ENCODE peak calls at places on chromosomes 2 and 18, in seven cellular contexts. T is heart right ventricle; J is CD8-positive, alpha-beta T cell; U is WERI-Rb-1; H is adrenal gland; I is GM23338; B is lower lobe of right lung. C is an unnamed sample.

GRCh38 chr2:20667151-20667530 is 197 bp downstream of the GDF7 start:
- DNase-seq in T (no peak), J (no peak), U (no peak), H (no peak), I (no peak), B (no peak), C (no peak)

GRCh38 chr2:25373269-25373981 is 31.7 kb upstream of the DNMT3A start:
- DNase-seq in T (no peak), J (no peak), U (peak), H (peak), I (no peak), B (peak), C (no peak)

GRCh38 chr2:46164581-46165301 is 132.5 kb upstream of the EPAS1 start:
- DNase-seq in T (peak), J (no peak), U (peak), H (peak), I (no peak), B (no peak), C (peak)

GRCh38 chr2:197261808-197262226 is 48.8 kb downstream of the ANKRD44 start:
- DNase-seq in T (no peak), J (no peak), U (no peak), H (no peak), I (no peak), B (no peak), C (no peak)

GRCh38 chr2:44596537-44597320 is 235.0 kb downstream of the CAMKMT start:
- DNase-seq in T (no peak), J (no peak), U (no peak), H (no peak), I (no peak), B (no peak), C (no peak)

GRCh38 chr18:12113999-12114646 is 20.5 kb downstream of the ANKRD62 start:
- DNase-seq in T (no peak), J (no peak), U (no peak), H (no peak), I (no peak), B (no peak), C (no peak)

GRCh38 chr2:109457811-109458210 is 156.0 kb downstream of the SEPTIN10 start:
- DNase-seq in T (no peak), J (no peak), U (no peak), H (no peak), I (peak), B (no peak), C (peak)

GRCh38 chr2:18435425-18436037 is 124.9 kb downstream of the RDH14 start:
- DNase-seq in T (no peak), J (no peak), U (peak), H (no peak), I (peak), B (no peak), C (no peak)

GRCh38 chr18:39958876-39959275 is 1996.2 kb upstream of the PIK3C3 start:
- DNase-seq in T (no peak), J (no peak), U (no peak), H (no peak), I (no peak), B (no peak), C (no peak)

GRCh38 chr2:223529676-223530075 is 72.5 kb downstream of the SCG2 start:
- DNase-seq in T (no peak), J (no peak), U (no peak), H (no peak), I (no peak), B (no peak), C (no peak)

GRCh38 chr2:159009940-159010339 is 41.5 kb downstream of the TANC1 start:
- DNase-seq in T (no peak), J (no peak), U (no peak), H (no peak), I (no peak), B (no peak), C (no peak)

GRCh38 chr2:199570957-199571356 is 113.2 kb upstream of the SATB2 start:
- DNase-seq in T (no peak), J (no peak), U (no peak), H (no peak), I (peak), B (no peak), C (no peak)

GRCh38 chr2:135798762-135799161 is 38.2 kb downstream of the LCT start:
- DNase-seq in T (no peak), J (no peak), U (no peak), H (no peak), I (peak), B (no peak), C (no peak)
- H3K27ac ChIP-seq in T (no peak), J (no peak), U (no peak), H (no peak), I (no peak), B (no peak), C (no peak)

GRCh38 chr2:208568203-208568602 is 161.6 kb downstream of the PTH2R start:
- DNase-seq in T (no peak), J (no peak), U (no peak), H (no peak), I (no peak), B (no peak), C (no peak)

GRCh38 chr2:208571764-208572131 is 165.2 kb downstream of the PTH2R start:
- DNase-seq in T (no peak), J (no peak), U (no peak), H (no peak), I (no peak), B (no peak), C (no peak)

GRCh38 chr2:208573559-208573958 is 167.0 kb downstream of the PTH2R start:
- DNase-seq in T (no peak), J (no peak), U (no peak), H (no peak), I (no peak), B (no peak), C (no peak)

GRCh38 chr2:208570066-208570465 is 163.5 kb downstream of the PTH2R start:
- DNase-seq in T (no peak), J (no peak), U (no peak), H (no peak), I (no peak), B (no peak), C (no peak)

GRCh38 chr2:208570851-208571763 is 164.5 kb downstream of the PTH2R start:
- DNase-seq in T (no peak), J (no peak), U (no peak), H (no peak), I (peak), B (no peak), C (no peak)
- H3K4me3 ChIP-seq in T (no peak), J (no peak), U (no peak), H (no peak), I (no peak), B (no peak), C (no peak)

DNA sequence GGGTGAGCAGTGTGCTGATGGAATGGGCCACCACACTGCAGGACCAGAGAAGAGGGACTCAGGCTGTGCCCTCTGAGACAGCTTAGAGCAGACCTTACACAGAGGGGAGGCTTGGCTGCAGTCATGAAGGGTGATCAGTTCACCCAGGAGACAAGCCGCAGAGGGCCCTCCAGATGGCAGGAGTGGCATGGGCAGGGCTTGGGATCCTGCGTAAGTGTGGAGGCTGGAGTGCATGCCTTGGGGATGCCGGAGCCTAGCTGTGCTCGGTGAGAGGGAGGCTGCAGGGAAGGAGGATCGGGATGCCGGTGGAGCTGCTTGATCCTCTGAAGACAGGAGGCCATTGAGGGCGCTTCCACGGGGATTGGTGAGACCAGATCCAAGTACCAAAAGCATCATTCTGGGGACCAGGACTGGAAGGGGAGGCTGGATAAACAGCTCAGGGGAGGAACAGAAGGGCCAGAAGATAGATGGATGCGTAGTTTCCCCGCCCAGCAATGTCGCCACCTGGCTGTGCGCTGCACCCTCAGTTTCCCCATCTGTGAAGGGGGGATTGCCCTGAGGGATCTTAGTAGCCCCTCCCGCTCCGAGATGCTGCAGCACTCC is 163.4 kb downstream of the INHBB start:
- DNase-seq in T (no peak), J (no peak), U (no peak), H (no peak), I (no peak), B (no peak), C (no peak)
- TF ChIP-seq CTCF in T (no peak), J (no peak), U (peak), H (no peak), I (no peak), B (no peak), C (no peak)

DNA sequence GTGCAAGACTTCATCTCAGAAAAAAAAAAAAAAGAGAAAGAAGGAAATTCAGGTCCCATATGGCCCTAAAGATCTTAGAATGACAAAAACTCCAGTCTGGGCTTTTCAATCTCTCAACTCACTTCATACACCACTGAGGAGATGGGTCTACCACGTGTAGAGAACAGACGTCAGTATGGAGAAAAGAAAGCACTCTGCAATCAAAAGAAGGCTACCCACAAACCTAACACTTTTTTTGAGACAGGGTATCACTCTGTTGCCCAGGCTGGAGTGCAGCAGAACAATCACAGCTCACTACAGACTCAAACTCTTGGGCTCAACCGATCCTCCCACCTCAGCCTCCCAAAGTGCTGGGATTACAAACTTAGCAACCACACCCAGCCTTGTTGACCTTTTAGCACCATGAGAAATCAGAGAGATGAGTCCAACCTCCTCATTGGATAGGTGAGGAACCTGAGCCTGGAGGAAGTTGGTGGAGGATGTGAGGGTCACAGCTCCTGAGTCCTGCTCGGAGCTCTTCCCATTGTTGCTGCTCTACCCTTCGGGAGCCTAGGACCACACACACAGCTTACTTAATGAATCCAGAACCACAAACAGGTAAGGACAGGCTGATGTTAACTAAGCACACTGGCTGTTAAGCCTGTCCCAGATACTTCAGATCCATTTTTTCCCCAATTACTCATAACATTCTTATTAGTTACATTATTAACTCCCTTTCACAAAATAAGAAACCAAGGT is 23.7 kb downstream of the TBC1D8 start:
- DNase-seq in T (no peak), J (no peak), U (no peak), H (no peak), I (no peak), B (no peak), C (no peak)
- H3K27ac ChIP-seq in T (no peak), J (no peak), U (no peak), H (no peak), I (no peak), B (no peak), C (no peak)

C was measured in dorsolateral prefrontal cortex.